ENCODE peak calls at places on chromosomes 5 and 9, in four cellular contexts. D, W, Q and N are unnamed samples.
A peak's percentile ranks its signal among the peaks of the same experiment; 100 is the strongest.

GRCh38 chr9:38212016-38212415 is 143.0 kb upstream of the SHB start:
- DNase-seq in W (no peak), D (no peak), Q (no peak), N (no peak)

GRCh38 chr9:135245482-135246247 is 158.2 kb downstream of the OLFM1 start:
- DNase-seq in W (no peak), D (no peak), Q (no peak), N (no peak)

GRCh38 chr5:180558232-180558631 is 33.1 kb downstream of the SCGB3A1 start:
- DNase-seq in W (no peak), D (no peak), Q (no peak), N (no peak)

GRCh38 chr5:29230526-29231050 is 1962.9 kb upstream of the CDH6 start:
- DNase-seq in W (peak; percentile 56), Q (no peak), D (no peak), N (no peak)

GRCh38 chr5:123209163-123210013 is 120.3 kb downstream of the PRDM6 start:
- DNase-seq in W (no peak), Q (peak; percentile 35), D (peak; percentile 59), N (no peak)

GRCh38 chr5:90437663-90438062 is 28.1 kb upstream of the CETN3 start:
- DNase-seq in W (no peak), Q (no peak), D (peak; percentile 9), N (no peak)

GRCh38 chr9:132789706-132790105 is 88.4 kb downstream of the AK8 start:
- DNase-seq in Q (no peak), W (no peak), D (no peak), N (no peak)

GRCh38 chr9:126587187-126588185 is 26.2 kb upstream of the LMX1B start:
- DNase-seq in Q (no peak), D (peak; percentile 94), W (no peak), N (no peak)

GRCh38 chr9:126116351-126117157 is 210.1 kb upstream of the MVB12B start:
- DNase-seq in D (no peak), Q (no peak), W (peak; percentile 26), N (peak; percentile 15)

GRCh38 chr5:80466669-80467485 is 21.0 kb upstream of the FAM151B start:
- DNase-seq in Q (no peak), W (no peak), D (peak; percentile 27), N (no peak)

GRCh38 chr5:150801117-150801927 is 22.8 kb downstream of the SMIM3 start:
- DNase-seq in D (peak; percentile 80), W (peak; percentile 80), Q (no peak), N (peak; percentile 74)

GRCh38 chr9:82972446-82972845 is 90.5 kb downstream of the RASEF start:
- DNase-seq in W (no peak), Q (no peak), D (no peak), N (no peak)

GRCh38 chr5:65819215-65819904 is 97.4 kb downstream of the NLN start:
- DNase-seq in Q (no peak), D (no peak), W (no peak), N (no peak)

GRCh38 chr9:34502471-34503335 is 20.1 kb downstream of the ENHO start:
- DNase-seq in D (no peak), Q (no peak), W (no peak), N (no peak)

GRCh38 chr5:169417676-169418075 is 116.7 kb upstream of the SLIT3 start:
- DNase-seq in Q (no peak), W (no peak), D (no peak), N (no peak)

GRCh38 chr5:179267071-179267670 is 78.1 kb downstream of the ADAMTS2 start:
- DNase-seq in D (no peak), W (peak; percentile 28), Q (no peak), N (peak; percentile 38)

GRCh38 chr5:113552620-113553019 is 39.1 kb downstream of the YTHDC2 start:
- DNase-seq in W (no peak), D (no peak), Q (no peak), N (no peak)

GRCh38 chr5:168649306-168649705 is 70.1 kb upstream of the PANK3 start:
- DNase-seq in Q (no peak), D (no peak), W (no peak), N (no peak)

GRCh38 chr9:98532147-98532546 is 176.6 kb downstream of the GABBR2 start:
- DNase-seq in W (no peak), Q (no peak), D (peak; percentile 31), N (no peak)

GRCh38 chr5:61401726-61402125 is 69.7 kb downstream of the ZSWIM6 start:
- DNase-seq in W (no peak), D (peak; percentile 64), Q (no peak), N (no peak)

GRCh38 chr5:97071993-97072392 is 70.4 kb downstream of the LIX1 start:
- DNase-seq in W (no peak), Q (no peak), D (no peak), N (no peak)

GRCh38 chr9:71072587-71072986 is 48.8 kb downstream of the TRPM3 start:
- DNase-seq in W (no peak), Q (no peak), D (no peak), N (no peak)

GRCh38 chr5:111237470-111237869 is 13.3 kb downstream of the CAMK4 start:
- DNase-seq in W (no peak), D (peak; percentile 16), Q (no peak), N (no peak)

GRCh38 chr9:1939926-1940368 is 75.2 kb upstream of the SMARCA2 start:
- DNase-seq in W (peak; percentile 69), Q (no peak), D (peak; percentile 10), N (peak; percentile 60)

GRCh38 chr9:130927338-130927737 is 11.7 kb downstream of the FIBCD1 start:
- DNase-seq in Q (no peak), W (no peak), D (no peak), N (no peak)

GRCh38 chr5:10525124-10525495 is 38.8 kb upstream of the ANKRD33B start:
- DNase-seq in W (no peak), Q (no peak), D (no peak), N (no peak)
- H3K4me2 ChIP-seq in W (no peak overlapping the region), Q (no peak overlapping the region), D (no peak overlapping the region), N (no peak overlapping the region)

GRCh38 chr5:117454716-117455212 is 880.1 kb upstream of the SEMA6A start:
- DNase-seq in D (no peak), W (peak; percentile 26), Q (peak; percentile 17), N (peak; percentile 89)
- H3K4me2 ChIP-seq in D (no peak overlapping the region), W (peak overlapping the region; percentile 77), Q (peak overlapping the region; percentile 74), N (peak overlapping the region; percentile 26)

GRCh38 chr5:124921694-124922093 is 175.3 kb upstream of the ZNF608 start:
- DNase-seq in Q (no peak), D (no peak), W (no peak), N (no peak)

GRCh38 chr5:124919076-124919475 is 172.6 kb upstream of the ZNF608 start:
- DNase-seq in D (no peak), Q (no peak), W (no peak), N (no peak)

GRCh38 chr5:124919752-124920151 is 173.3 kb upstream of the ZNF608 start:
- DNase-seq in W (no peak), Q (no peak), D (no peak), N (no peak)

GRCh38 chr5:124922255-124922975 is 176.0 kb upstream of the ZNF608 start:
- DNase-seq in Q (no peak), W (peak; percentile 79), D (no peak), N (no peak)

DNA sequence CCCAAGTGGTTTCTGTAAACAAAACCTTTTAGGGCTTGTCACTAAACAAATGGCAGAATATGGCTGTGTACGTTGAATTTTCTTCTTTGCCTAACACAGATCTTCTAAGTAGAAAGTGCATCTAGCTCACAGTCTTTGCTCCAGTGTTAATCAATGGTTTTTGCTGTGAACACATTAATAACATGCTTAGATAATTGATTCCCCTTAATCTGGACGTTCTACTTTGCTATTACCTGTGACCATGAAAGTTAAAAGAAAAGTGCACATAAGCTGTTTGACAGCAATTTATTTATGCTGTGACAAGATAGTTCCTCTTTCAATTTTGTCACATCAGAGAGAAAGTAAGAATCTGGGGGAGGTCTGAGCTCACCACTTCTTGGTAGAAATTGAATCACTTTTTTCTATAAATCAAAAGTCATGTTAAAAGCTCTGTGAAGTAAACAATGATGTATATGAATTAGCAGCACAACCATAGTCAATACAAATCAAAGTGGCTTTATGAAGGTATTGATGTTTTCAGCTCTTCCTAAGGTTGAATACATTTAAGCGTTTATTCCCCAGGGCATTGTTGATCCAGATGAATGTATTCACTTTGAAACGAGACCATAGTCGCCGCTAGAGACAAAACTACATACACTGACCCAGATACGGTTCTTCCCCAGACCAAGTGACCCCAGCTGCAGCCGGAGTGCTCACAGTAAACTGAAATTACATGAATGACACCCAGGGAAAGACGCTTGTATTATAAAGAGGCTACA is 174.6 kb upstream of the ZNF608 start:
- DNase-seq in W (peak; percentile 26), Q (no peak), D (no peak), N (no peak)
- H3K4me2 ChIP-seq in W (peak overlapping the region; percentile 70), Q (no peak overlapping the region), D (no peak overlapping the region), N (no peak overlapping the region)

DNA sequence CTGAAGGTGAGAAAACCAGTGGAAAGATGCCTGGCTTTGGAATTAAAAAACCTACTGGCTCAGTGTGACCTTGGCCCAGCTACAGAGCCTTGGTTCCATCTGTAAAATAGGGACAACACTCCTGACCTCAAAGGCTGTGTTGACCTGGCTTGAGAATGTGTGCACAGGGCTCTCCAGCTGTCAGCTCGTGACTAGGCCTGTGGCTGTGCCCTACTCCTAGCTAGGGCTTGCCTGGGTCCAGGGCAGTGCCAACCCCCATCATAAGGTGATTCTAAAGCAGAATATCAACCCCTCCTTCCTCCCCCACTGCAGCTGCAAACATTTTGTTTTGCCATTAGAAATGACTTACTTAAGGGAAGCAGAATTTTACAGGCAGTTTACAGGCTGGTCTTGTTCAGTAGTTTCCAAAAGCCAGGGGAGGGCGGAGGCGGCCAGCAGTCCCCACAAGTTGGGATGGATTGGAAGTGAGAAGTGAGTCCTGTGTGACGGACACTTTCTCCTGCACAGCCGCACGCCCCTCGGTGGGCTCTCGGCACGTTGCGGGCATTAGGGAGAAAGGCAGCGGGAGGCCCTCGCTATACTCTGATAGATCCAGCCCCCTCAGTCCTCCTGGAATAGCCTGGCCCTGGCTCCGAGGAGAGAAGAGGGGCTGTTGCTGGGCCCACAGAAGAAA is 7.2 kb downstream of the PITX1 start:
- DNase-seq in Q (no peak), D (no peak), W (peak; percentile 39), N (no peak)
- H3K4me2 ChIP-seq in Q (no peak overlapping the region), D (no peak overlapping the region), W (peak overlapping the region; percentile 6), N (peak overlapping the region; percentile 45)